ENCODE peak calls at places on chromosomes 13 and 19, in eight cellular contexts. One of them, this sample, is unnamed.

GRCh38 chr13:57314897-57315520 is 148.0 kb downstream of the PRR20E start:
- DNase-seq in left ventricle myocardium superior: no peak
- DNase-seq in endothelial cell: no peak
- DNase-seq in NCI-H510A treated with DMSO at 0.1 percent for 48 hours: no peak
- DNase-seq in HS-5: no peak
- DNase-seq in C1 segment of cervical spinal cord: no peak
- DNase-seq in cardiac fibroblast: no peak
- DNase-seq in Ammon's horn: peak
- DNase-seq in this sample: no peak

GRCh38 chr19:11944656-11945055 is 19.7 kb downstream of the ZNF700 start:
- DNase-seq in left ventricle myocardium superior: no peak
- DNase-seq in endothelial cell: no peak
- DNase-seq in NCI-H510A treated with DMSO at 0.1 percent for 48 hours: no peak
- DNase-seq in HS-5: no peak
- DNase-seq in C1 segment of cervical spinal cord: no peak
- DNase-seq in cardiac fibroblast: no peak
- DNase-seq in Ammon's horn: no peak
- DNase-seq in this sample: no peak

GRCh38 chr13:98265669-98266551 is 88.8 kb upstream of the RNF113B start:
- DNase-seq in left ventricle myocardium superior: no peak
- DNase-seq in endothelial cell: no peak
- DNase-seq in NCI-H510A treated with DMSO at 0.1 percent for 48 hours: no peak
- DNase-seq in HS-5: no peak
- DNase-seq in C1 segment of cervical spinal cord: no peak
- DNase-seq in cardiac fibroblast: no peak
- DNase-seq in Ammon's horn: no peak
- DNase-seq in this sample: no peak

GRCh38 chr13:35164324-35164932 is 222.4 kb downstream of the NBEA start:
- DNase-seq in left ventricle myocardium superior: no peak
- DNase-seq in endothelial cell: no peak
- DNase-seq in NCI-H510A treated with DMSO at 0.1 percent for 48 hours: peak
- DNase-seq in HS-5: no peak
- DNase-seq in C1 segment of cervical spinal cord: no peak
- DNase-seq in cardiac fibroblast: peak
- DNase-seq in Ammon's horn: peak
- DNase-seq in this sample: no peak

GRCh38 chr19:46761418-46761831 is 15.2 kb upstream of the STRN4 start:
- DNase-seq in left ventricle myocardium superior: no peak
- DNase-seq in endothelial cell: no peak
- DNase-seq in NCI-H510A treated with DMSO at 0.1 percent for 48 hours: no peak
- DNase-seq in HS-5: no peak
- DNase-seq in C1 segment of cervical spinal cord: no peak
- DNase-seq in cardiac fibroblast: no peak
- DNase-seq in Ammon's horn: no peak
- DNase-seq in this sample: no peak

GRCh38 chr13:114067886-114068722 is 64.3 kb downstream of the RASA3 start:
- DNase-seq in left ventricle myocardium superior: peak
- DNase-seq in endothelial cell: no peak
- DNase-seq in NCI-H510A treated with DMSO at 0.1 percent for 48 hours: no peak
- DNase-seq in HS-5: no peak
- DNase-seq in C1 segment of cervical spinal cord: no peak
- DNase-seq in cardiac fibroblast: no peak
- DNase-seq in Ammon's horn: no peak
- DNase-seq in this sample: no peak

GRCh38 chr19:46660008-46660517 is 919 bp downstream of the DACT3 start:
- DNase-seq in left ventricle myocardium superior: peak
- DNase-seq in endothelial cell: no peak
- DNase-seq in NCI-H510A treated with DMSO at 0.1 percent for 48 hours: no peak
- DNase-seq in HS-5: no peak
- DNase-seq in C1 segment of cervical spinal cord: peak
- DNase-seq in cardiac fibroblast: no peak
- DNase-seq in Ammon's horn: peak
- DNase-seq in this sample: peak

GRCh38 chr13:57630661-57631606 is 610 bp upstream of the PCDH17 start:
- DNase-seq in left ventricle myocardium superior: no peak
- DNase-seq in endothelial cell: no peak
- DNase-seq in NCI-H510A treated with DMSO at 0.1 percent for 48 hours: no peak
- DNase-seq in HS-5: no peak
- DNase-seq in C1 segment of cervical spinal cord: peak
- DNase-seq in cardiac fibroblast: peak
- DNase-seq in Ammon's horn: peak
- DNase-seq in this sample: no peak

GRCh38 chr19:52307275-52307674 is 10.3 kb downstream of the ZNF480 start:
- DNase-seq in left ventricle myocardium superior: no peak
- DNase-seq in endothelial cell: no peak
- DNase-seq in NCI-H510A treated with DMSO at 0.1 percent for 48 hours: no peak
- DNase-seq in HS-5: no peak
- DNase-seq in C1 segment of cervical spinal cord: no peak
- DNase-seq in cardiac fibroblast: peak
- DNase-seq in Ammon's horn: no peak
- DNase-seq in this sample: no peak

GRCh38 chr19:10412257-10412977 is 7.9 kb upstream of the PDE4A start:
- DNase-seq in left ventricle myocardium superior: no peak
- DNase-seq in endothelial cell: no peak
- DNase-seq in NCI-H510A treated with DMSO at 0.1 percent for 48 hours: peak
- DNase-seq in HS-5: no peak
- DNase-seq in C1 segment of cervical spinal cord: no peak
- DNase-seq in cardiac fibroblast: no peak
- DNase-seq in Ammon's horn: no peak
- DNase-seq in this sample: no peak

GRCh38 chr19:869245-870177 is 10.0 kb downstream of the CFD start:
- DNase-seq in left ventricle myocardium superior: peak
- DNase-seq in endothelial cell: no peak
- DNase-seq in NCI-H510A treated with DMSO at 0.1 percent for 48 hours: no peak
- DNase-seq in HS-5: peak
- DNase-seq in C1 segment of cervical spinal cord: no peak
- DNase-seq in cardiac fibroblast: peak
- DNase-seq in Ammon's horn: no peak
- DNase-seq in this sample: peak

GRCh38 chr13:31377946-31378345 is 178.2 kb downstream of the B3GLCT start:
- DNase-seq in left ventricle myocardium superior: no peak
- DNase-seq in endothelial cell: peak
- DNase-seq in NCI-H510A treated with DMSO at 0.1 percent for 48 hours: no peak
- DNase-seq in HS-5: no peak
- DNase-seq in C1 segment of cervical spinal cord: no peak
- DNase-seq in cardiac fibroblast: no peak
- DNase-seq in Ammon's horn: no peak
- DNase-seq in this sample: no peak

GRCh38 chr19:33134571-33135041 is 2.7 kb downstream of the WDR88 start:
- DNase-seq in left ventricle myocardium superior: no peak
- DNase-seq in endothelial cell: no peak
- DNase-seq in NCI-H510A treated with DMSO at 0.1 percent for 48 hours: no peak
- DNase-seq in HS-5: no peak
- DNase-seq in C1 segment of cervical spinal cord: no peak
- DNase-seq in cardiac fibroblast: no peak
- DNase-seq in Ammon's horn: no peak
- DNase-seq in this sample: no peak

GRCh38 chr19:13839193-13839937 is 37.6 kb upstream of the NANOS3 start:
- DNase-seq in left ventricle myocardium superior: peak
- DNase-seq in endothelial cell: no peak
- DNase-seq in NCI-H510A treated with DMSO at 0.1 percent for 48 hours: peak
- DNase-seq in HS-5: no peak
- DNase-seq in C1 segment of cervical spinal cord: peak
- DNase-seq in cardiac fibroblast: peak
- DNase-seq in Ammon's horn: peak
- DNase-seq in this sample: peak

GRCh38 chr19:16397791-16398529 is 73.3 kb downstream of the KLF2 start:
- DNase-seq in left ventricle myocardium superior: no peak
- DNase-seq in endothelial cell: no peak
- DNase-seq in NCI-H510A treated with DMSO at 0.1 percent for 48 hours: no peak
- DNase-seq in HS-5: no peak
- DNase-seq in C1 segment of cervical spinal cord: no peak
- DNase-seq in cardiac fibroblast: peak
- DNase-seq in Ammon's horn: peak
- DNase-seq in this sample: no peak

GRCh38 chr13:28349901-28350654 is 144.8 kb downstream of the FLT1 start:
- DNase-seq in left ventricle myocardium superior: no peak
- DNase-seq in endothelial cell: no peak
- DNase-seq in NCI-H510A treated with DMSO at 0.1 percent for 48 hours: no peak
- DNase-seq in HS-5: no peak
- DNase-seq in C1 segment of cervical spinal cord: no peak
- DNase-seq in cardiac fibroblast: no peak
- DNase-seq in Ammon's horn: no peak
- DNase-seq in this sample: no peak

GRCh38 chr13:75566658-75567057 is 17.1 kb downstream of the UCHL3 start:
- DNase-seq in left ventricle myocardium superior: no peak
- DNase-seq in endothelial cell: no peak
- DNase-seq in NCI-H510A treated with DMSO at 0.1 percent for 48 hours: no peak
- DNase-seq in HS-5: no peak
- DNase-seq in C1 segment of cervical spinal cord: no peak
- DNase-seq in cardiac fibroblast: peak
- DNase-seq in Ammon's horn: peak
- DNase-seq in this sample: no peak

GRCh38 chr13:61156753-61157152 is 258.9 kb downstream of the PCDH20 start:
- DNase-seq in left ventricle myocardium superior: no peak
- DNase-seq in endothelial cell: no peak
- DNase-seq in NCI-H510A treated with DMSO at 0.1 percent for 48 hours: no peak
- DNase-seq in HS-5: no peak
- DNase-seq in C1 segment of cervical spinal cord: no peak
- DNase-seq in cardiac fibroblast: no peak
- DNase-seq in Ammon's horn: no peak
- DNase-seq in this sample: no peak

GRCh38 chr13:32254916-32255743 is 60.0 kb downstream of the ZAR1L start:
- DNase-seq in left ventricle myocardium superior: no peak
- DNase-seq in endothelial cell: no peak
- DNase-seq in NCI-H510A treated with DMSO at 0.1 percent for 48 hours: no peak
- DNase-seq in HS-5: no peak
- DNase-seq in C1 segment of cervical spinal cord: no peak
- DNase-seq in cardiac fibroblast: no peak
- DNase-seq in Ammon's horn: no peak
- DNase-seq in this sample: no peak

GRCh38 chr19:57888494-57889231 is at the start of gene ZNF814:
- DNase-seq in left ventricle myocardium superior: peak
- DNase-seq in endothelial cell: peak
- DNase-seq in NCI-H510A treated with DMSO at 0.1 percent for 48 hours: peak
- DNase-seq in HS-5: peak
- DNase-seq in C1 segment of cervical spinal cord: peak
- DNase-seq in cardiac fibroblast: peak
- DNase-seq in Ammon's horn: peak
- DNase-seq in this sample: peak

GRCh38 chr13:19159181-19159580 is 22.4 kb downstream of the TUBA3C start:
- DNase-seq in left ventricle myocardium superior: no peak
- DNase-seq in endothelial cell: no peak
- DNase-seq in NCI-H510A treated with DMSO at 0.1 percent for 48 hours: no peak
- DNase-seq in HS-5: no peak
- DNase-seq in C1 segment of cervical spinal cord: no peak
- DNase-seq in cardiac fibroblast: no peak
- DNase-seq in Ammon's horn: no peak
- DNase-seq in this sample: no peak

GRCh38 chr13:97542102-97542501 is 108.1 kb downstream of the RAP2A start:
- DNase-seq in left ventricle myocardium superior: no peak
- DNase-seq in endothelial cell: no peak
- DNase-seq in NCI-H510A treated with DMSO at 0.1 percent for 48 hours: no peak
- DNase-seq in HS-5: no peak
- DNase-seq in C1 segment of cervical spinal cord: no peak
- DNase-seq in cardiac fibroblast: no peak
- DNase-seq in Ammon's horn: no peak
- DNase-seq in this sample: no peak

GRCh38 chr13:84430441-84430840 is 548.2 kb upstream of the SLITRK1 start:
- DNase-seq in left ventricle myocardium superior: no peak
- DNase-seq in endothelial cell: no peak
- DNase-seq in NCI-H510A treated with DMSO at 0.1 percent for 48 hours: peak
- DNase-seq in HS-5: no peak
- DNase-seq in C1 segment of cervical spinal cord: no peak
- DNase-seq in cardiac fibroblast: peak
- DNase-seq in Ammon's horn: no peak
- DNase-seq in this sample: no peak

GRCh38 chr19:34232566-34233481 is 21.5 kb upstream of the GARRE1 start:
- DNase-seq in left ventricle myocardium superior: peak
- DNase-seq in endothelial cell: no peak
- DNase-seq in NCI-H510A treated with DMSO at 0.1 percent for 48 hours: no peak
- DNase-seq in HS-5: peak
- DNase-seq in C1 segment of cervical spinal cord: peak
- DNase-seq in cardiac fibroblast: peak
- DNase-seq in Ammon's horn: peak
- DNase-seq in this sample: peak

GRCh38 chr19:50563597-50563996 is 4.6 kb downstream of the LRRC4B start:
- DNase-seq in left ventricle myocardium superior: no peak
- DNase-seq in endothelial cell: no peak
- DNase-seq in NCI-H510A treated with DMSO at 0.1 percent for 48 hours: no peak
- DNase-seq in HS-5: no peak
- DNase-seq in C1 segment of cervical spinal cord: no peak
- DNase-seq in cardiac fibroblast: no peak
- DNase-seq in Ammon's horn: no peak
- DNase-seq in this sample: no peak

GRCh38 chr13:113874579-113875428 is 10.9 kb upstream of the GAS6 start:
- DNase-seq in left ventricle myocardium superior: no peak
- DNase-seq in endothelial cell: no peak
- DNase-seq in NCI-H510A treated with DMSO at 0.1 percent for 48 hours: no peak
- DNase-seq in HS-5: no peak
- DNase-seq in C1 segment of cervical spinal cord: no peak
- DNase-seq in cardiac fibroblast: no peak
- DNase-seq in Ammon's horn: peak
- DNase-seq in this sample: no peak

GRCh38 chr19:39187552-39187943 is 9.2 kb upstream of the NCCRP1 start:
- DNase-seq in left ventricle myocardium superior: no peak
- DNase-seq in endothelial cell: no peak
- DNase-seq in NCI-H510A treated with DMSO at 0.1 percent for 48 hours: no peak
- DNase-seq in HS-5: no peak
- DNase-seq in C1 segment of cervical spinal cord: no peak
- DNase-seq in cardiac fibroblast: no peak
- DNase-seq in Ammon's horn: no peak
- DNase-seq in this sample: no peak

GRCh38 chr19:9144920-9145319 is 4.7 kb downstream of the ZNF317 start:
- DNase-seq in left ventricle myocardium superior: no peak
- DNase-seq in endothelial cell: no peak
- DNase-seq in NCI-H510A treated with DMSO at 0.1 percent for 48 hours: no peak
- DNase-seq in HS-5: no peak
- DNase-seq in C1 segment of cervical spinal cord: no peak
- DNase-seq in cardiac fibroblast: no peak
- DNase-seq in Ammon's horn: no peak
- DNase-seq in this sample: no peak

GRCh38 chr19:29326351-29326750 is 113.4 kb upstream of the UQCRFS1 start:
- DNase-seq in left ventricle myocardium superior: no peak
- DNase-seq in endothelial cell: no peak
- DNase-seq in NCI-H510A treated with DMSO at 0.1 percent for 48 hours: no peak
- DNase-seq in HS-5: no peak
- DNase-seq in C1 segment of cervical spinal cord: no peak
- DNase-seq in cardiac fibroblast: no peak
- DNase-seq in Ammon's horn: no peak
- DNase-seq in this sample: no peak

GRCh38 chr13:99442273-99442895 is 58.9 kb upstream of the TM9SF2 start:
- DNase-seq in left ventricle myocardium superior: no peak
- DNase-seq in endothelial cell: peak
- DNase-seq in NCI-H510A treated with DMSO at 0.1 percent for 48 hours: peak
- DNase-seq in HS-5: no peak
- DNase-seq in C1 segment of cervical spinal cord: no peak
- DNase-seq in cardiac fibroblast: peak
- DNase-seq in Ammon's horn: peak
- DNase-seq in this sample: no peak

GRCh38 chr13:113639661-113640262 is 18.2 kb downstream of the ATP4B start:
- DNase-seq in left ventricle myocardium superior: peak
- DNase-seq in endothelial cell: no peak
- DNase-seq in NCI-H510A treated with DMSO at 0.1 percent for 48 hours: no peak
- DNase-seq in HS-5: no peak
- DNase-seq in C1 segment of cervical spinal cord: no peak
- DNase-seq in cardiac fibroblast: no peak
- DNase-seq in Ammon's horn: peak
- DNase-seq in this sample: peak

GRCh38 chr19:4456566-4456842 is 1.1 kb downstream of the UBXN6 start:
- DNase-seq in left ventricle myocardium superior: no peak
- DNase-seq in endothelial cell: peak
- DNase-seq in NCI-H510A treated with DMSO at 0.1 percent for 48 hours: peak
- DNase-seq in HS-5: no peak
- DNase-seq in C1 segment of cervical spinal cord: no peak
- DNase-seq in cardiac fibroblast: peak
- DNase-seq in Ammon's horn: peak
- DNase-seq in this sample: no peak

GRCh38 chr19:17358395-17358794 is 18.7 kb downstream of the PLVAP start:
- DNase-seq in left ventricle myocardium superior: no peak
- DNase-seq in endothelial cell: no peak
- DNase-seq in NCI-H510A treated with DMSO at 0.1 percent for 48 hours: no peak
- DNase-seq in HS-5: no peak
- DNase-seq in C1 segment of cervical spinal cord: no peak
- DNase-seq in cardiac fibroblast: peak
- DNase-seq in Ammon's horn: no peak
- DNase-seq in this sample: no peak

GRCh38 chr19:56159009-56159501 is 16.8 kb upstream of the GALP start:
- DNase-seq in left ventricle myocardium superior: no peak
- DNase-seq in endothelial cell: no peak
- DNase-seq in NCI-H510A treated with DMSO at 0.1 percent for 48 hours: no peak
- DNase-seq in HS-5: no peak
- DNase-seq in C1 segment of cervical spinal cord: no peak
- DNase-seq in cardiac fibroblast: no peak
- DNase-seq in Ammon's horn: no peak
- DNase-seq in this sample: no peak

This sample was measured in left ventricle myocardium inferior.